ENCODE peak calls at places on chromosomes 6 and 20, in nine cellular contexts. One of them, this sample, is unnamed.

GRCh38 chr20:39829255-39829654 is 859.8 kb downstream of the MAFB start:
- DNase-seq in NCI-H1048: no peak
- DNase-seq in activated CD8-positive, alpha-beta memory T cell treated with anti-CD3 and anti-CD28 coated beads for 4 hours: no peak
- DNase-seq in LoVo: no peak
- DNase-seq in bronchial epithelial cell: no peak
- DNase-seq in endothelial cell: peak; percentile 23
- DNase-seq in CD4-positive, alpha-beta T cell: no peak
- DNase-seq in NB4: peak; percentile 25
- DNase-seq in effector CD4-positive, alpha-beta T cell: no peak
- DNase-seq in this sample: no peak

GRCh38 chr20:47019106-47019824 is 124.6 kb downstream of the EYA2 start:
- DNase-seq in NCI-H1048: no peak
- DNase-seq in activated CD8-positive, alpha-beta memory T cell treated with anti-CD3 and anti-CD28 coated beads for 4 hours: no peak
- DNase-seq in LoVo: no peak
- DNase-seq in bronchial epithelial cell: no peak
- DNase-seq in endothelial cell: no peak
- DNase-seq in CD4-positive, alpha-beta T cell: no peak
- DNase-seq in NB4: no peak
- DNase-seq in effector CD4-positive, alpha-beta T cell: no peak
- DNase-seq in this sample: no peak

GRCh38 chr6:7644394-7644793 is 54.4 kb downstream of the SNRNP48 start:
- DNase-seq in NCI-H1048: no peak
- DNase-seq in activated CD8-positive, alpha-beta memory T cell treated with anti-CD3 and anti-CD28 coated beads for 4 hours: no peak
- DNase-seq in LoVo: no peak
- DNase-seq in bronchial epithelial cell: peak; percentile 90
- DNase-seq in endothelial cell: no peak
- DNase-seq in CD4-positive, alpha-beta T cell: no peak
- DNase-seq in NB4: no peak
- DNase-seq in effector CD4-positive, alpha-beta T cell: no peak
- DNase-seq in this sample: no peak

GRCh38 chr6:131960371-131961133 is 9.4 kb upstream of the CCN2 start:
- DNase-seq in NCI-H1048: no peak
- DNase-seq in activated CD8-positive, alpha-beta memory T cell treated with anti-CD3 and anti-CD28 coated beads for 4 hours: no peak
- DNase-seq in LoVo: no peak
- DNase-seq in bronchial epithelial cell: no peak
- DNase-seq in endothelial cell: no peak
- DNase-seq in CD4-positive, alpha-beta T cell: no peak
- DNase-seq in NB4: no peak
- DNase-seq in effector CD4-positive, alpha-beta T cell: no peak
- DNase-seq in this sample: no peak

GRCh38 chr6:21947751-21948386 is 349.0 kb downstream of the PRL start:
- DNase-seq in NCI-H1048: no peak
- DNase-seq in activated CD8-positive, alpha-beta memory T cell treated with anti-CD3 and anti-CD28 coated beads for 4 hours: no peak
- DNase-seq in LoVo: no peak
- DNase-seq in bronchial epithelial cell: peak; percentile 14
- DNase-seq in endothelial cell: peak; percentile 20
- DNase-seq in CD4-positive, alpha-beta T cell: no peak
- DNase-seq in NB4: no peak
- DNase-seq in effector CD4-positive, alpha-beta T cell: no peak
- DNase-seq in this sample: no peak

GRCh38 chr6:32954983-32955802 is 2.3 kb upstream of the HLA-DMA start:
- DNase-seq in NCI-H1048: no peak
- DNase-seq in activated CD8-positive, alpha-beta memory T cell treated with anti-CD3 and anti-CD28 coated beads for 4 hours: no peak
- DNase-seq in LoVo: no peak
- DNase-seq in bronchial epithelial cell: peak; percentile 54
- DNase-seq in endothelial cell: peak; percentile 30
- DNase-seq in CD4-positive, alpha-beta T cell: no peak
- DNase-seq in NB4: peak; percentile 34
- DNase-seq in effector CD4-positive, alpha-beta T cell: no peak
- DNase-seq in this sample: no peak

GRCh38 chr20:57250607-57251343 is 15.7 kb downstream of the BMP7 start:
- DNase-seq in NCI-H1048: no peak
- DNase-seq in activated CD8-positive, alpha-beta memory T cell treated with anti-CD3 and anti-CD28 coated beads for 4 hours: no peak
- DNase-seq in LoVo: no peak
- DNase-seq in bronchial epithelial cell: no peak
- DNase-seq in endothelial cell: no peak
- DNase-seq in CD4-positive, alpha-beta T cell: no peak
- DNase-seq in NB4: peak; percentile 90
- DNase-seq in effector CD4-positive, alpha-beta T cell: no peak
- DNase-seq in this sample: no peak

GRCh38 chr6:16671302-16672289 is 89.7 kb downstream of the ATXN1 start:
- DNase-seq in NCI-H1048: no peak
- DNase-seq in activated CD8-positive, alpha-beta memory T cell treated with anti-CD3 and anti-CD28 coated beads for 4 hours: no peak
- DNase-seq in LoVo: no peak
- DNase-seq in bronchial epithelial cell: peak; percentile 50
- DNase-seq in endothelial cell: no peak
- DNase-seq in CD4-positive, alpha-beta T cell: no peak
- DNase-seq in NB4: no peak
- DNase-seq in effector CD4-positive, alpha-beta T cell: no peak
- DNase-seq in this sample: no peak

GRCh38 chr6:154732824-154733609 is at the start of gene SCAF8:
- DNase-seq in NCI-H1048: peak; percentile 83
- DNase-seq in activated CD8-positive, alpha-beta memory T cell treated with anti-CD3 and anti-CD28 coated beads for 4 hours: peak; percentile 70
- DNase-seq in LoVo: peak; percentile 87
- DNase-seq in bronchial epithelial cell: peak; percentile 50
- DNase-seq in endothelial cell: peak; percentile 90
- DNase-seq in CD4-positive, alpha-beta T cell: peak; percentile 88
- DNase-seq in NB4: peak; percentile 89
- DNase-seq in effector CD4-positive, alpha-beta T cell: peak; percentile 83
- DNase-seq in this sample: peak; percentile 80

GRCh38 chr6:64483956-64484499 is 848.4 kb downstream of the PHF3 start:
- DNase-seq in NCI-H1048: no peak
- DNase-seq in activated CD8-positive, alpha-beta memory T cell treated with anti-CD3 and anti-CD28 coated beads for 4 hours: no peak
- DNase-seq in LoVo: no peak
- DNase-seq in bronchial epithelial cell: peak; percentile 57
- DNase-seq in endothelial cell: no peak
- DNase-seq in CD4-positive, alpha-beta T cell: no peak
- DNase-seq in NB4: no peak
- DNase-seq in effector CD4-positive, alpha-beta T cell: no peak
- DNase-seq in this sample: no peak

GRCh38 chr6:136783495-136784270 is 8.6 kb downstream of the MAP3K5 start:
- DNase-seq in NCI-H1048: no peak
- DNase-seq in activated CD8-positive, alpha-beta memory T cell treated with anti-CD3 and anti-CD28 coated beads for 4 hours: no peak
- DNase-seq in LoVo: no peak
- DNase-seq in bronchial epithelial cell: no peak
- DNase-seq in endothelial cell: no peak
- DNase-seq in CD4-positive, alpha-beta T cell: no peak
- DNase-seq in NB4: peak; percentile 97
- DNase-seq in effector CD4-positive, alpha-beta T cell: no peak
- DNase-seq in this sample: no peak

GRCh38 chr6:90790058-90790457 is 203.2 kb upstream of the MAP3K7 start:
- DNase-seq in NCI-H1048: no peak
- DNase-seq in activated CD8-positive, alpha-beta memory T cell treated with anti-CD3 and anti-CD28 coated beads for 4 hours: no peak
- DNase-seq in LoVo: no peak
- DNase-seq in bronchial epithelial cell: peak; percentile 26
- DNase-seq in endothelial cell: no peak
- DNase-seq in CD4-positive, alpha-beta T cell: no peak
- DNase-seq in NB4: no peak
- DNase-seq in effector CD4-positive, alpha-beta T cell: no peak
- DNase-seq in this sample: no peak

GRCh38 chr6:79468116-79468515 is 69.1 kb downstream of the LCA5 start:
- DNase-seq in NCI-H1048: no peak
- DNase-seq in activated CD8-positive, alpha-beta memory T cell treated with anti-CD3 and anti-CD28 coated beads for 4 hours: no peak
- DNase-seq in LoVo: no peak
- DNase-seq in bronchial epithelial cell: no peak
- DNase-seq in endothelial cell: no peak
- DNase-seq in CD4-positive, alpha-beta T cell: no peak
- DNase-seq in NB4: no peak
- DNase-seq in effector CD4-positive, alpha-beta T cell: no peak
- DNase-seq in this sample: no peak

GRCh38 chr6:90123796-90124195 is 172.8 kb downstream of the BACH2 start:
- DNase-seq in NCI-H1048: no peak
- DNase-seq in activated CD8-positive, alpha-beta memory T cell treated with anti-CD3 and anti-CD28 coated beads for 4 hours: no peak
- DNase-seq in LoVo: no peak
- DNase-seq in bronchial epithelial cell: no peak
- DNase-seq in endothelial cell: no peak
- DNase-seq in CD4-positive, alpha-beta T cell: no peak
- DNase-seq in NB4: peak; percentile 25
- DNase-seq in effector CD4-positive, alpha-beta T cell: no peak
- DNase-seq in this sample: no peak

GRCh38 chr6:105835373-105835772 is 250.8 kb upstream of the PRDM1 start:
- DNase-seq in NCI-H1048: no peak
- DNase-seq in activated CD8-positive, alpha-beta memory T cell treated with anti-CD3 and anti-CD28 coated beads for 4 hours: no peak
- DNase-seq in LoVo: peak; percentile 7
- DNase-seq in bronchial epithelial cell: peak; percentile 78
- DNase-seq in endothelial cell: peak; percentile 56
- DNase-seq in CD4-positive, alpha-beta T cell: no peak
- DNase-seq in NB4: peak; percentile 83
- DNase-seq in effector CD4-positive, alpha-beta T cell: no peak
- DNase-seq in this sample: no peak

GRCh38 chr20:41524980-41525613 is 93.1 kb downstream of the CHD6 start:
- DNase-seq in NCI-H1048: no peak
- DNase-seq in activated CD8-positive, alpha-beta memory T cell treated with anti-CD3 and anti-CD28 coated beads for 4 hours: no peak
- DNase-seq in LoVo: no peak
- DNase-seq in bronchial epithelial cell: peak; percentile 80
- DNase-seq in endothelial cell: peak; percentile 11
- DNase-seq in CD4-positive, alpha-beta T cell: no peak
- DNase-seq in NB4: no peak
- DNase-seq in effector CD4-positive, alpha-beta T cell: no peak
- DNase-seq in this sample: no peak

GRCh38 chr6:71332012-71332411 is 43.4 kb downstream of the OGFRL1 start:
- DNase-seq in NCI-H1048: no peak
- DNase-seq in activated CD8-positive, alpha-beta memory T cell treated with anti-CD3 and anti-CD28 coated beads for 4 hours: no peak
- DNase-seq in LoVo: no peak
- DNase-seq in bronchial epithelial cell: no peak
- DNase-seq in endothelial cell: no peak
- DNase-seq in CD4-positive, alpha-beta T cell: no peak
- DNase-seq in NB4: no peak
- DNase-seq in effector CD4-positive, alpha-beta T cell: no peak
- DNase-seq in this sample: no peak

GRCh38 chr6:139611327-139611958 is 237.0 kb upstream of the CITED2 start:
- DNase-seq in NCI-H1048: no peak
- DNase-seq in activated CD8-positive, alpha-beta memory T cell treated with anti-CD3 and anti-CD28 coated beads for 4 hours: no peak
- DNase-seq in LoVo: no peak
- DNase-seq in bronchial epithelial cell: no peak
- DNase-seq in endothelial cell: no peak
- DNase-seq in CD4-positive, alpha-beta T cell: no peak
- DNase-seq in NB4: no peak
- DNase-seq in effector CD4-positive, alpha-beta T cell: no peak
- DNase-seq in this sample: no peak

GRCh38 chr20:46355778-46356177 is 47.5 kb upstream of the CDH22 start:
- DNase-seq in NCI-H1048: no peak
- DNase-seq in activated CD8-positive, alpha-beta memory T cell treated with anti-CD3 and anti-CD28 coated beads for 4 hours: no peak
- DNase-seq in LoVo: no peak
- DNase-seq in bronchial epithelial cell: no peak
- DNase-seq in endothelial cell: no peak
- DNase-seq in CD4-positive, alpha-beta T cell: no peak
- DNase-seq in NB4: no peak
- DNase-seq in effector CD4-positive, alpha-beta T cell: no peak
- DNase-seq in this sample: no peak

GRCh38 chr20:40641809-40642208 is 47.2 kb downstream of the MAFB start:
- DNase-seq in NCI-H1048: no peak
- DNase-seq in activated CD8-positive, alpha-beta memory T cell treated with anti-CD3 and anti-CD28 coated beads for 4 hours: no peak
- DNase-seq in LoVo: no peak
- DNase-seq in bronchial epithelial cell: no peak
- DNase-seq in endothelial cell: no peak
- DNase-seq in CD4-positive, alpha-beta T cell: no peak
- DNase-seq in NB4: no peak
- DNase-seq in effector CD4-positive, alpha-beta T cell: no peak
- DNase-seq in this sample: no peak

GRCh38 chr6:2738373-2738979 is 12.2 kb downstream of the MYLK4 start:
- DNase-seq in NCI-H1048: no peak
- DNase-seq in activated CD8-positive, alpha-beta memory T cell treated with anti-CD3 and anti-CD28 coated beads for 4 hours: no peak
- DNase-seq in LoVo: peak; percentile 42
- DNase-seq in bronchial epithelial cell: peak; percentile 56
- DNase-seq in endothelial cell: peak; percentile 62
- DNase-seq in CD4-positive, alpha-beta T cell: peak; percentile 46
- DNase-seq in NB4: peak; percentile 83
- DNase-seq in effector CD4-positive, alpha-beta T cell: peak; percentile 41
- DNase-seq in this sample: peak; percentile 61

GRCh38 chr6:3183071-3183470 is 25.7 kb upstream of the TUBB2A start:
- DNase-seq in NCI-H1048: no peak
- DNase-seq in activated CD8-positive, alpha-beta memory T cell treated with anti-CD3 and anti-CD28 coated beads for 4 hours: no peak
- DNase-seq in LoVo: no peak
- DNase-seq in bronchial epithelial cell: no peak
- DNase-seq in endothelial cell: no peak
- DNase-seq in CD4-positive, alpha-beta T cell: no peak
- DNase-seq in NB4: no peak
- DNase-seq in effector CD4-positive, alpha-beta T cell: no peak
- DNase-seq in this sample: no peak

GRCh38 chr20:1282966-1283365 is 16.9 kb downstream of the SNPH start:
- DNase-seq in NCI-H1048: no peak
- DNase-seq in activated CD8-positive, alpha-beta memory T cell treated with anti-CD3 and anti-CD28 coated beads for 4 hours: no peak
- DNase-seq in LoVo: no peak
- DNase-seq in bronchial epithelial cell: no peak
- DNase-seq in endothelial cell: no peak
- DNase-seq in CD4-positive, alpha-beta T cell: no peak
- DNase-seq in NB4: no peak
- DNase-seq in effector CD4-positive, alpha-beta T cell: no peak
- DNase-seq in this sample: no peak

GRCh38 chr20:47992021-47992467 is 206.8 kb upstream of the SULF2 start:
- DNase-seq in NCI-H1048: no peak
- DNase-seq in activated CD8-positive, alpha-beta memory T cell treated with anti-CD3 and anti-CD28 coated beads for 4 hours: no peak
- DNase-seq in LoVo: no peak
- DNase-seq in bronchial epithelial cell: no peak
- DNase-seq in endothelial cell: no peak
- DNase-seq in CD4-positive, alpha-beta T cell: no peak
- DNase-seq in NB4: no peak
- DNase-seq in effector CD4-positive, alpha-beta T cell: no peak
- DNase-seq in this sample: no peak

GRCh38 chr20:47125553-47126373 is 230.7 kb downstream of the ZMYND8 start:
- DNase-seq in NCI-H1048: no peak
- DNase-seq in activated CD8-positive, alpha-beta memory T cell treated with anti-CD3 and anti-CD28 coated beads for 4 hours: no peak
- DNase-seq in LoVo: no peak
- DNase-seq in bronchial epithelial cell: peak; percentile 95
- DNase-seq in endothelial cell: no peak
- DNase-seq in CD4-positive, alpha-beta T cell: no peak
- DNase-seq in NB4: peak; percentile 15
- DNase-seq in effector CD4-positive, alpha-beta T cell: no peak
- DNase-seq in this sample: no peak

GRCh38 chr6:89120371-89120770 is 2.5 kb upstream of the SRSF12 start:
- DNase-seq in NCI-H1048: no peak
- DNase-seq in activated CD8-positive, alpha-beta memory T cell treated with anti-CD3 and anti-CD28 coated beads for 4 hours: no peak
- DNase-seq in LoVo: no peak
- DNase-seq in bronchial epithelial cell: peak; percentile 21
- DNase-seq in endothelial cell: no peak
- DNase-seq in CD4-positive, alpha-beta T cell: no peak
- DNase-seq in NB4: no peak
- DNase-seq in effector CD4-positive, alpha-beta T cell: no peak
- DNase-seq in this sample: no peak